ENCODE peak calls at places on chromosomes 11 and 22, in four cellular contexts. N is non-pigmented ciliary epithelial cell, L is right atrium auricular region, U is LoVo. Z is an unnamed sample.

GRCh38 chr11:29780756-29781155 is 236.1 kb downstream of the KCNA4 start:
- DNase-seq in N (no peak), U (no peak), L (no peak), Z (no peak)

GRCh38 chr11:76729214-76729613 is 53.9 kb upstream of the TSKU start:
- DNase-seq in U (no peak), N (no peak), L (no peak), Z (no peak)

GRCh38 chr11:14124345-14124744 is 161.8 kb downstream of the SPON1 start:
- DNase-seq in N (no peak), L (no peak), U (no peak), Z (no peak)

GRCh38 chr11:43790444-43790794 is 90.2 kb upstream of the ALKBH3 start:
- DNase-seq in U (no peak), L (no peak), N (peak; percentile 19), Z (no peak)

GRCh38 chr11:126113515-126113957 is 50.9 kb upstream of the CDON start:
- DNase-seq in N (peak; percentile 49), L (peak; percentile 97), U (peak; percentile 90), Z (no peak)

GRCh38 chr11:47185305-47186075 is 744 bp downstream of the PACSIN3 start:
- DNase-seq in N (no peak), U (peak; percentile 38), L (no peak), Z (peak; percentile 78)

GRCh38 chr11:121757480-121758125 is 304.8 kb upstream of the SORL1-AS1 start:
- DNase-seq in N (no peak), L (no peak), U (no peak), Z (no peak)

GRCh38 chr22:25816522-25817059 is 74.6 kb downstream of the MYO18B start:
- DNase-seq in L (no peak), U (no peak), N (no peak), Z (no peak)

GRCh38 chr11:116951762-116952161 is 114.3 kb upstream of the APOA1 start:
- DNase-seq in L (no peak), N (no peak), U (no peak), Z (no peak)

GRCh38 chr22:22935546-22936157 is 48.0 kb downstream of the IGLL5 start:
- DNase-seq in N (no peak), U (no peak), L (no peak), Z (no peak)

GRCh38 chr11:69999721-70000120 is 78.4 kb upstream of the ANO1 start:
- DNase-seq in U (no peak), L (no peak), N (no peak), Z (no peak)

GRCh38 chr22:36948273-36949055 is 35.0 kb downstream of the CSF2RB start:
- DNase-seq in N (no peak), L (no peak), U (no peak), Z (no peak)

GRCh38 chr11:44758996-44759395 is 32.2 kb downstream of the TSPAN18 start:
- DNase-seq in N (no peak), U (no peak), L (peak; percentile 38), Z (no peak)

GRCh38 chr22:41517172-41518047 is 26.9 kb downstream of the POLR3H start:
- DNase-seq in L (peak; percentile 81), N (no peak), U (peak; percentile 48), Z (peak; percentile 80)

Z was measured in type B pancreatic cell.